ENCODE peak calls at places on chromosomes 4 and X, in four cellular contexts. B, Y, N and F are unnamed samples.
A peak's percentile ranks its signal among the peaks of the same experiment; 100 is the strongest.

GRCh38 chrX:110409925-110410324 is 51.3 kb downstream of the RTL9 start:
- DNase-seq in B (peak; percentile 83), Y (no peak), N (peak; percentile 85), F (no peak)

GRCh38 chr4:98519268-98519993 is 139.0 kb downstream of the TSPAN5 start:
- DNase-seq in B (peak; percentile 63), Y (no peak), N (no peak), F (no peak)

GRCh38 chrX:53080628-53081580 is 1.3 kb upstream of the TSPYL2 start:
- DNase-seq in B (peak; percentile 55), Y (no peak), N (no peak), F (no peak)

GRCh38 chr4:148893095-148893494 is 450.9 kb upstream of the NR3C2 start:
- DNase-seq in B (no peak), Y (no peak), N (no peak), F (no peak)

GRCh38 chr4:139603576-139604387 is 47.8 kb upstream of the SETD7 start:
- DNase-seq in B (peak; percentile 68), Y (peak; percentile 49), N (peak; percentile 55), F (peak; percentile 66)

GRCh38 chrX:115147220-115147619 is 42.0 kb upstream of the RBMXL3 start:
- DNase-seq in B (peak; percentile 35), Y (peak; percentile 2), N (peak; percentile 4), F (no peak)

GRCh38 chrX:54495814-54496516 is at the start of gene FGD1:
- DNase-seq in B (peak; percentile 77), Y (no peak), N (peak; percentile 37), F (peak; percentile 56)

GRCh38 chrX:38860106-38861013 is 59.1 kb downstream of the MID1IP1 start:
- DNase-seq in B (no peak), Y (no peak), N (no peak), F (no peak)

GRCh38 chr4:30720021-30720655 is at the start of gene PCDH7:
- DNase-seq in B (peak; percentile 71), Y (no peak), N (peak; percentile 74), F (peak; percentile 54)

GRCh38 chr4:157819693-157820464 is 352.9 kb downstream of the GASK1B start:
- DNase-seq in B (no peak), Y (no peak), N (no peak), F (no peak)

DNA sequence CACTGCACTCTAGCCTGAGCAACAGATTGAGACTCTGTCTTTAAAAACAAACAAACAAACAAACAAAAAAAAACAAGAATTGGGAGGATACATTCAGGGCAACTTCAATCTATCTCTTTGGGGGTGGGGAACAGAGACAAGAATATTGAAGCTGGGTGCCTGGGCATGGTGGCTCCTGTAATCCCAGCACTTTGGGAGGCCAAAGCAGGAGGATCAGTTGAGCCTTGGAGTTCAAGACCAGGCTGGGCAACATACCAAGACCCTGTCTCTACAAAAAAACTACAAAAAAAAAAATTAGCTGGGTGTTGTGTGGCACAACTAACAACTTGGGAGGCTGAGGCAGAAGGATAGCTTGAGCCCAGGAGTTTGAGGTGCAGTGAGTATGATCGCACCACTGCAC is 1.2 kb downstream of the LETM1 start:
- DNase-seq in B (no peak), Y (no peak), N (no peak), F (no peak)
- H3K4me3 ChIP-seq in B (peak overlapping the region; percentile 77), Y (peak overlapping the region; percentile 76), N (peak overlapping the region; percentile 82), F (peak overlapping the region; percentile 85)

GRCh38 chrX:7654316-7654715 is 188.7 kb upstream of the VCX start:
- DNase-seq in B (no peak), Y (no peak), N (no peak), F (no peak)
- H2AFZ ChIP-seq in B (no peak overlapping the region), Y (no peak overlapping the region), N (no peak overlapping the region), F (no peak overlapping the region)

GRCh38 chr4:108796173-108796572 is 33.3 kb upstream of the ETNPPL start:
- DNase-seq in B (no peak), Y (no peak), N (no peak), F (no peak)
- H3K4me3 ChIP-seq in B (no peak overlapping the region), Y (no peak overlapping the region), N (no peak overlapping the region), F (no peak overlapping the region)

GRCh38 chr4:125315571-125316390 is 1.0 kb downstream of the FAT4 start:
- DNase-seq in B (peak; percentile 81), Y (no peak), N (peak; percentile 51), F (peak; percentile 66)
- H2AFZ ChIP-seq in B (peak overlapping the region; percentile 95), Y (peak overlapping the region; percentile 97), N (peak overlapping the region; percentile 100), F (peak overlapping the region; percentile 98)

DNA sequence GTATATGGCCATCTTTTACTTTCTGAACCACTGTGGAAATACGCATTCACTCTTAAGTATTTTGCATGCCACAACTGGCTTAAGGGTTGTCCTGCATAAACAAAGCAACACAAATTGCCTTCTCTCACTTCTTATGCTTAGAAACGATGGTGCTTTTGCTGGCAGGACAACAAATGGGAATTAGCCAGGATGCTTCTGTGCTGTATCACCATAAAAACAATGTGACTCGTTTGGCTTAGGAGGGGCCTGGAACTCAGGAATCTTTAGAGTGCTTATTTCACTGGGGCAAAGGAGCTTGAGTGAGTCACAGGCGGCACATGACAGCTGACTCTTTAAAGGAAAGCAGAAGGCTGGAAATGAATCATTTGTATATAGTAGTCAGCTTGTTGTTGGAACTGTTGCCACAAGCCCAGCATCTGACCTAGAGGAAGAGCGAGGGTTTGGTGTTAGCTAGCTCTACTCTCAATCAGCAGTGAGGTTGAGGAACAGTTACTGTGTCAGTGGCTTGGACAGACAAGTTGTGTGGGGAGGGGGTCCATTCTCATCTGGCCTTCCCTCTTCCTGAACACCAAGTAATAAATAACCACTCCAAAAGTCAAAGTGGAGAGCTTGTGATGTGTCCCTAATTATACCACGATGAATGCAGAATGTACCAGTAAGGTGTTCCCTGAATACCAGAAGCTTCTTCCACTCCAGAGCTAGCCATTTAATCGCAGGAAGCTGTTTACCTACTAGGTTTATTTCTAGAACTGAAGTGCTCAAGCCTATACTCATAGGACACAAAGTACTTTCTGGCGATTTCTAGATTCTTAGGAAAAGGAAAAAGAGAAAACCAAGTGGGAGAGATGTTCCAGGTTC is 293.1 kb downstream of the CAMK2D start:
- DNase-seq in B (peak; percentile 99), Y (peak; percentile 98), N (peak; percentile 100), F (peak; percentile 38)
- H3K4me3 ChIP-seq in B (peak overlapping the region; percentile 62), Y (peak overlapping the region; percentile 35), N (peak overlapping the region; percentile 9), F (no peak overlapping the region)

GRCh38 chr4:87732033-87732770 is 67.2 kb upstream of the IBSP start:
- DNase-seq in B (peak; percentile 93), Y (no peak), N (no peak), F (no peak)

GRCh38 chr4:87734084-87734483 is 65.3 kb upstream of the IBSP start:
- DNase-seq in B (no peak), Y (no peak), N (no peak), F (no peak)

GRCh38 chr4:87739494-87739893 is 59.9 kb upstream of the IBSP start:
- DNase-seq in B (no peak), Y (no peak), N (no peak), F (no peak)

DNA sequence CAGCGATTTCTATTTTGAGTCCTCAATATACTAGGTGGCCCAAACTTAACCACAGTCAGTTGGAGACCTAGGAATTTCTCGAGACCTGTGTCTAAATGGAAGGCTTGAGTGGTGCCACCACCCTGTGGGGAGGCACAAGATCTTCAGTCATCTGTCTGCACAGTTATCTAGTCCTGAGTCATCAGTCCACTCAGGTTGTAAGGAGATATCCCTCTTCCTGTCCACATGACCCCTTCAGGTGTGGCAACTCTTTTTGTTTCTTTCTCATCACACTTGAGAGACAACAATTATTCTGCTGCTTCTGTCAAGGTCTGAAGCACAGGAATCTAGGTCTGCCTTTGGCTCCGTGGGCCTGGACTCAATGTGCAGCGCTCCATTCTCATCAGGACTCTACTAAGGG is 64.4 kb upstream of the IBSP start:
- DNase-seq in B (no peak), Y (no peak), N (peak; percentile 44), F (no peak)
- H2AFZ ChIP-seq in B (no peak overlapping the region), Y (no peak overlapping the region), N (peak overlapping the region; percentile 63), F (no peak overlapping the region)

DNA sequence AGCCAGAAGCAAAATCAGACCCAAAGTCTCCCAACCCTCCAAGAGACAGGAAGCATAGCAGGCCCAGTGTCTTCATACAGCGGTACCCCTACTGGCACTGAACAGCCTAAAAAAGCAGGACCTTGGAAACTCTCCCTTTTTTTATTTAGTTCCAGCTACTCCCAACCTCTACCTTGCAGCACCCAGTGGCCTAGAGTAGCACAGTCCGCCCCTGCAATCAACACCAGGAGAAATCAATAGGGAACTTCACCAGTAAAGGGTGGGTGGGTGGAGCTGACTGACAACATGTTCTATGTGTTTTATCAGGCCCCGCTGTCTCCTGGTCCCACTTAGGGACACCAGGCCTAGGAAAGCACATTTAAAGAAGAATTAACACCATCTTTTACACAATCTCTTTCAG is 378.5 kb upstream of the CT83 start:
- DNase-seq in B (no peak), Y (no peak), N (no peak), F (no peak)
- H3K4me3 ChIP-seq in B (no peak overlapping the region), Y (no peak overlapping the region), N (no peak overlapping the region), F (no peak overlapping the region)